ENCODE peak calls at places on chromosome 13, in ten cellular contexts. Z, O, I, Q, J, C, F, T, U and K are unnamed samples.

GRCh38 chr13:51674276-51674675 is 90.0 kb downstream of the WDFY2 start:
- DNase-seq in Z (no peak), O (peak; percentile 80), I (no peak), Q (no peak), J (no peak), C (no peak), F (no peak), T (peak; percentile 61), U (no peak), K (no peak)

GRCh38 chr13:93284056-93284455 is 57.4 kb downstream of the GPC6 start:
- DNase-seq in Z (no peak), O (no peak), I (no peak), Q (no peak), J (no peak), C (no peak), F (no peak), T (no peak), U (no peak), K (no peak)

GRCh38 chr13:100525453-100526298 is 62.9 kb downstream of the GGACT start:
- DNase-seq in Z (no peak), O (no peak), I (no peak), Q (no peak), J (no peak), C (no peak), F (no peak), T (no peak), U (no peak), K (no peak)

GRCh38 chr13:98824376-98825160 is 72.1 kb upstream of the SLC15A1 start:
- DNase-seq in Z (no peak), O (no peak), I (no peak), Q (no peak), J (no peak), C (no peak), F (no peak), T (no peak), U (no peak), K (no peak)

GRCh38 chr13:84645196-84646071 is 763.2 kb upstream of the SLITRK1 start:
- DNase-seq in Z (no peak), O (no peak), I (no peak), Q (no peak), J (no peak), C (no peak), F (no peak), T (no peak), U (peak; percentile 88), K (no peak)

GRCh38 chr13:97284558-97284957 is 62.4 kb downstream of the MBNL2 start:
- DNase-seq in Z (no peak), O (no peak), I (no peak), Q (no peak), J (no peak), C (no peak), F (no peak), T (no peak), U (peak; percentile 77), K (no peak)

GRCh38 chr13:51638497-51638871 is 54.2 kb downstream of the WDFY2 start:
- DNase-seq in Z (no peak), O (no peak), I (no peak), Q (no peak), J (no peak), C (no peak), F (no peak), T (no peak), U (peak; percentile 40), K (no peak)

GRCh38 chr13:46553886-46554855 is 1.2 kb downstream of the LRCH1 start:
- DNase-seq in Z (peak; percentile 68), O (peak; percentile 59), I (peak; percentile 63), Q (peak; percentile 85), J (peak; percentile 87), C (peak; percentile 66), F (peak; percentile 74), T (peak; percentile 84), U (peak; percentile 78), K (peak; percentile 73)

GRCh38 chr13:35855531-35856019 is 275.6 kb downstream of the DCLK1 start:
- DNase-seq in Z (no peak), O (no peak), I (no peak), Q (no peak), J (no peak), C (no peak), F (no peak), T (no peak), U (peak; percentile 33), K (no peak)

GRCh38 chr13:94602467-94602866 is 810 bp downstream of the GPR180 start:
- DNase-seq in Z (no peak), O (no peak), I (no peak), Q (no peak), J (no peak), C (no peak), F (no peak), T (no peak), U (no peak), K (no peak)

GRCh38 chr13:45086484-45086883 is 33.8 kb upstream of the GTF2F2 start:
- DNase-seq in Z (no peak), O (no peak), I (no peak), Q (no peak), J (no peak), C (no peak), F (no peak), T (no peak), U (peak; percentile 91), K (no peak)

GRCh38 chr13:79405501-79405830 is 589 bp downstream of the RBM26 start:
- DNase-seq in Z (no peak), O (no peak), I (no peak), Q (no peak), J (no peak), C (no peak), F (no peak), T (no peak), U (no peak), K (no peak)

GRCh38 chr13:105273665-105274222 is 1261.7 kb downstream of the EFNB2 start:
- DNase-seq in Z (no peak), O (no peak), I (no peak), Q (no peak), J (no peak), C (no peak), F (no peak), T (no peak), U (no peak), K (no peak)

GRCh38 chr13:44218501-44219240 is 155.0 kb upstream of the SERP2 start:
- DNase-seq in Z (peak; percentile 90), O (peak; percentile 77), I (peak; percentile 72), Q (peak; percentile 63), J (no peak), C (no peak), F (peak; percentile 68), T (peak; percentile 60), U (no peak), K (no peak)

GRCh38 chr13:95641961-95642621 is 2.4 kb downstream of the DZIP1 start:
- DNase-seq in Z (peak; percentile 27), O (peak; percentile 30), I (peak; percentile 43), Q (peak; percentile 50), J (peak; percentile 16), C (no peak), F (peak; percentile 54), T (peak; percentile 62), U (peak; percentile 60), K (peak; percentile 35)
- TF ChIP-seq CTCF in Z (no peak), O (no peak), I (no peak), Q (no peak), J (no peak), C (no peak), F (no peak), T (no peak), U (no peak), K (no peak)

GRCh38 chr13:81639984-81640582 is 1299.2 kb upstream of the SPRY2 start:
- DNase-seq in Z (no peak), O (no peak), I (no peak), Q (no peak), J (no peak), C (no peak), F (no peak), T (no peak), U (no peak), K (no peak)
- TF ChIP-seq CTCF in Z (no peak), O (no peak), I (no peak), Q (no peak), J (peak; percentile 15), C (no peak), F (no peak), T (no peak), U (no peak), K (no peak)

DNA sequence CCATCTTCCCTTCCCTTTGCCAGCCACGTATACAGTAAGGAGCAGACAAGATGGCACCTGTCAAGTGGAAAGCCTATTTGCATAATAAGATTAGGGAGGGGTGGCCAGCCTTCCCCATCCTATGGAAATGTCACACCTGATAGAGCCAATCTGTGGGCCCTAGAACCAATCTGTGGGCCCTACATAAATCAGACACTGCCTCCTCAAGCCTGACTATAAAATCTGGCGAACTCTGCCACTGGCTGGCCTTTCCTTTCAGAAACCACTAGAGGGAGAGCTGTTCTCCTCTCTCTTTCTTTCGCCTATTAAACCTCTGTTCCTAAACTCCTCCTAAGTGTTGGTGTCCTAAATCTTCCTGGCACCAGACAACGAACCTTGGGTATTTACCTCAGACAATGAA is 231.5 kb upstream of the KLHL1 start:
- DNase-seq in Z (no peak), O (no peak), I (no peak), Q (no peak), J (peak; percentile 18), C (no peak), F (no peak), T (peak; percentile 27), U (no peak), K (no peak)
- TF ChIP-seq CTCF in Z (no peak), O (peak; percentile 56), I (no peak), Q (peak; percentile 64), J (peak; percentile 50), C (no peak), F (no peak), T (peak; percentile 11), U (no peak), K (no peak)

GRCh38 chr13:26449063-26449848 is 108.2 kb upstream of the WASF3 start:
- DNase-seq in Z (no peak), O (no peak), I (no peak), Q (no peak), J (peak; percentile 7), C (no peak), F (no peak), T (no peak), U (peak; percentile 29), K (no peak)

GRCh38 chr13:26440111-26440510 is 117.4 kb upstream of the WASF3 start:
- DNase-seq in Z (no peak), O (no peak), I (no peak), Q (no peak), J (no peak), C (no peak), F (no peak), T (no peak), U (peak; percentile 23), K (no peak)

GRCh38 chr13:26442541-26442940 is 114.9 kb upstream of the WASF3 start:
- DNase-seq in Z (no peak), O (no peak), I (no peak), Q (no peak), J (no peak), C (no peak), F (no peak), T (no peak), U (peak; percentile 75), K (no peak)

GRCh38 chr13:26446751-26447150 is 110.7 kb upstream of the WASF3 start:
- DNase-seq in Z (no peak), O (no peak), I (no peak), Q (no peak), J (no peak), C (no peak), F (no peak), T (no peak), U (no peak), K (no peak)

GRCh38 chr13:26445092-26445491 is 112.4 kb upstream of the WASF3 start:
- DNase-seq in Z (no peak), O (no peak), I (no peak), Q (no peak), J (no peak), C (no peak), F (no peak), T (no peak), U (no peak), K (no peak)
- TF ChIP-seq CTCF in Z (no peak), O (no peak), I (no peak), Q (no peak), J (no peak), C (no peak), F (no peak), T (no peak), U (no peak), K (no peak)